ENCODE peak calls at places on chromosome 20, in six cellular contexts. Q is GM12865, C is glutamatergic neuron, E is hepatocyte, T is AG09319, B is pancreas. Y is an unnamed sample.

GRCh38 chr20:62602550-62602949 is 39.8 kb upstream of the SLCO4A1 start:
- DNase-seq in Q (no peak), T (no peak), B (peak), C (no peak), E (no peak), Y (no peak)

GRCh38 chr20:64254571-64255360 is 782 bp upstream of the PCMTD2 start:
- DNase-seq in E (no peak), C (no peak), T (no peak), B (no peak), Q (peak), Y (no peak)

GRCh38 chr20:10696650-10697049 is 22.9 kb upstream of the JAG1 start:
- DNase-seq in Q (peak), T (no peak), B (peak), C (peak), E (no peak), Y (no peak)

GRCh38 chr20:45359406-45360148 is 3.4 kb upstream of the SYS1 start:
- DNase-seq in Q (peak), E (peak), B (no peak), T (no peak), C (no peak), Y (no peak)

GRCh38 chr20:50138479-50139393 is 14.8 kb downstream of the PEDS1 start:
- DNase-seq in Q (no peak), B (no peak), E (no peak), C (no peak), T (no peak), Y (no peak)

GRCh38 chr20:18628330-18628941 is 40.6 kb downstream of the DTD1 start:
- DNase-seq in Q (peak), E (peak), B (peak), T (no peak), C (peak), Y (no peak)

GRCh38 chr20:56630086-56630493 is 984 bp downstream of the TFAP2C start:
- DNase-seq in E (peak), B (peak), T (peak), Q (no peak), C (peak), Y (peak)

GRCh38 chr20:47102629-47103028 is 208.0 kb downstream of the EYA2 start:
- DNase-seq in C (peak), B (no peak), E (no peak), Q (no peak), T (no peak), Y (no peak)

GRCh38 chr20:60009826-60010616 is 51.8 kb downstream of the CDH26 start:
- DNase-seq in Q (no peak), B (no peak), E (no peak), T (no peak), C (no peak), Y (no peak)
- TF ChIP-seq CTCF in Q (peak), B (no peak), E (peak), T (no peak), C (no peak), Y (no peak)

DNA sequence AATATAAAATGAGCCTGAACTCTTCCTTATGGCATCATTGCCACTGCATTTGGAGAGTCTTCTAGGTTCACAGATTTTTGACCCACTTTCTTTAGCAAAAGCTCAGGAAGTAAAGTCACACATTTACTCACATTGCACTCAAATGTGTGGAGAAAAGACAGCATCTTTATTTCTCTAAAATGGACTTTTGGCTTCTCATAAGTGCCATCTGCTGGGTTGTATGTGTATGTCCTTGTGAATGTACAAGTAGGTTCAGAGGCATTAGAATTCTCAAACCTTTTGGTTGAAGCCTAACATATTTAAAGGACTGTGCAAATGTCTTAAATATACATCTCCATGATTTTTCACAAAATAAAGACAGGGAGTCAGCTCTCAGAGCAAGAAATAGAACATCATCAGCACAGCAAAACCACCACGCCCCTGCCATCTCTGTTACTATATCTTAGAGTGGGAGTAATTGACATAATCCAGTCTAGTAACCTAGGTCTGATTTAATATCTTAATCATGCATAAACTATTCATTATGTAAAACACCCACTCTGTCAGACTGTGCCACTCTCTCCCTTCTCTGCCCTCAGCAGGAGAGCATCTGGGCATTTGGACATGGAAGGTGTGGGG is 42.2 kb upstream of the SPTLC3 start:
- DNase-seq in C (no peak), Q (no peak), B (no peak), T (peak), E (peak), Y (no peak)
- TF ChIP-seq CTCF in C (no peak), Q (no peak), B (no peak), T (peak), E (peak), Y (no peak)

DNA sequence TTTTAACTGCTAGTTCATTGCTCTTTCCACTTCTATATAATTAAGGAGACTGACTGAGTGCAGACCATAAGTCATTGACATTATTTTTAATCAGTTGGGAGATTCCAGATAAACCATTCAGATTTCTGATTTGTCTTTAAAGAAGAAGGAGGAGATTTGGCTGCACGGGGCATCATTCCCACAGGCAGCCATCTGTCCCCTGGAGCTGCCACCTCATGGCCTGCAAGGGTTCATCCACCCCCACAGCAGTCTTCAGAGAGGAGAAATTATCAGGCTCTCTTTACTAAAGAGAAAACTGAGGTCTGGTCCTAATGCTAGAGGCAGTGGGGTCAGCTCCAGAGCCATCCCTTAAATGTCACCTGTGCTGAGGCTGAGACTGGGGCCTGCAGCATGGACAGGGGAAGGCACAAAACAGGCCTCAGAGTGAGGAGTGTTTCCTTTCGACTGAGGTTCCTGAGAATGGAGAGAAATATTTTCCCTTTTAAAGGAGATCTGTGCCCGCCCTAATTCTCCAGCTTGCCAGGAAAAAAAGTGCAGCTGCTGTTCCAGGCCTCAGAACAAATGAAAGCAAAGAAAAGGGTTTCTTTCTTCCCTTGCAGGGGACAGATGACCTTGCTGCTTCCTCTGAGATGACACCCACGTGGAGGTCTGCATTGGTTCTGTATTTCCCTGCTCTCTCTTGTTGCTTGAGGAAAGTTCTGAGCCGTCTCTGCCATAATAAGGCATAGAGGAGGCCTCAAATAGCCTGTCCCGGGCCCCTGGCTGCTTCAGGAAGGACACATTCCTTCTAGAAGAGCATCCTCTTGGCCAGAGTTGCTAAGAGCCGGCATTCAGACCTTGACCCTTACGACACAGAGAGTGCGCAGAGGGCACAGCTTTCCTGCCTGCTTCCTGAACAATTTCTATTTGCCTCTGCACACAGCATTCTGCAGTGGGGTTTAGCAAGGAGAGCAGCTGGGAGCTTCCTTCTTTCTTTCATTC is 501.6 kb upstream of the SULF2 start:
- DNase-seq in B (no peak), T (no peak), C (peak), Q (no peak), E (peak), Y (no peak)
- TF ChIP-seq CTCF in B (no peak), T (no peak), C (no peak), Q (no peak), E (no peak), Y (no peak)

GRCh38 chr20:41278936-41279335 is 38.6 kb downstream of the ZHX3 start:
- DNase-seq in T (no peak), C (no peak), E (no peak), Q (no peak), B (no peak), Y (no peak)

GRCh38 chr20:41277049-41277448 is 40.5 kb downstream of the ZHX3 start:
- DNase-seq in Q (no peak), C (no peak), T (no peak), B (no peak), E (no peak), Y (no peak)

GRCh38 chr20:41275181-41275793 is 42.2 kb downstream of the ZHX3 start:
- DNase-seq in Q (no peak), T (no peak), E (no peak), B (no peak), C (no peak), Y (no peak)

GRCh38 chr20:41274152-41274551 is 43.4 kb downstream of the ZHX3 start:
- DNase-seq in T (no peak), B (no peak), C (no peak), E (no peak), Q (no peak), Y (no peak)

DNA sequence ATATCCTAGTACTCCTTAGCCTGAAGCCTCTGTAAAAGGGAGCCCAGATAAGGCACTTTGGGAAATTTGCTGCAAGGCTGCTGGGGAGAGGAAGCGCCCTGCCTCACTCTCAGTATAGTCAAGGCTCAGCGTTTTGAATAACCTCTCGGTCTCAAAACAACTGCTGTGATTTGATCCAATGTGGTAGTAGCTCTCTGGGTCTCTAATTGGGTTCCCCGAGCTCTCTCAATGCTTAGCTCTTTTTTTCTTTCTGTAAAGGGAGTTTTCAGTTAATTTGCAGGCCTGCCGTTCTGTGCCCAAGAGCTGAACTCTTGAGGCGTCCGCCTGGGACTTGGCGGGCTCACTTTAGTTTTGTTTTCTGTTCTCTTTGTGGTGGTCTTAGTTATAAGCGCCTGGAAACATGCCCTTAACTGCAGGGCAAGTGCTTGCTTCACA is 41.2 kb downstream of the ZHX3 start:
- DNase-seq in Q (no peak), B (no peak), C (no peak), T (no peak), E (no peak), Y (no peak)
- TF ChIP-seq CTCF in Q (no peak), B (no peak), C (no peak), T (no peak), E (no peak), Y (no peak)

GRCh38 chr20:48822178-48822577 is 5.6 kb downstream of the PREX1 start:
- DNase-seq in B (no peak), T (no peak), Q (no peak), C (no peak), E (no peak), Y (no peak)
- TF ChIP-seq CTCF in B (no peak), T (no peak), Q (no peak), C (no peak), E (no peak), Y (no peak)

GRCh38 chr20:13898012-13898612 is 92.3 kb downstream of the SEL1L2 start:
- DNase-seq in B (no peak), E (no peak), C (no peak), Q (peak), T (no peak), Y (no peak)
- TF ChIP-seq CTCF in B (no peak), E (peak), C (no peak), Q (peak), T (no peak), Y (no peak)

GRCh38 chr20:38168791-38169589 is 3.9 kb upstream of the TGM2 start:
- DNase-seq in T (no peak), C (no peak), Q (no peak), B (no peak), E (no peak), Y (no peak)
- TF ChIP-seq CTCF in T (no peak), C (no peak), Q (no peak), B (no peak), E (no peak), Y (no peak)